ENCODE peak calls at places on chromosome 16, in four cellular contexts. D, P, G and M are unnamed samples.

GRCh38 chr16:19131809-19132777 is 18.3 kb downstream of the ITPRIPL2 start:
- DNase-seq in D (no peak), P (no peak), G (peak; percentile 32), M (no peak)

GRCh38 chr16:17386229-17386628 is 84.5 kb downstream of the XYLT1 start:
- DNase-seq in D (no peak), P (no peak), G (no peak), M (no peak)

GRCh38 chr16:70341600-70341999 is 5.1 kb upstream of the DDX19A start:
- DNase-seq in D (no peak), P (no peak), G (no peak), M (no peak)

GRCh38 chr16:57277586-57277985 is 6.9 kb downstream of the PLLP start:
- DNase-seq in D (no peak), P (no peak), G (no peak), M (no peak)

GRCh38 chr16:53821957-53822625 is 118.1 kb downstream of the FTO start:
- DNase-seq in D (no peak), P (no peak), G (no peak), M (no peak)

GRCh38 chr16:27706803-27707685 is 157.1 kb downstream of the KATNIP start:
- DNase-seq in D (no peak), P (no peak), G (no peak), M (no peak)

GRCh38 chr16:89720859-89721643 is at the start of the genes VPS9D1 and ZNF276:
- DNase-seq in D (peak; percentile 84), P (peak; percentile 86), G (peak; percentile 89), M (peak; percentile 68)

GRCh38 chr16:88394426-88394825 is 11.7 kb downstream of the ZNF469 start:
- DNase-seq in D (no peak), P (no peak), G (no peak), M (no peak)

GRCh38 chr16:68369697-68370096 is 58.9 kb downstream of the PRMT7 start:
- DNase-seq in D (no peak), P (no peak), G (peak; percentile 18), M (no peak)

GRCh38 chr16:57999971-58000705 is at the start of gene ZNF319:
- DNase-seq in D (no peak), P (no peak), G (no peak), M (no peak)

GRCh38 chr16:5333991-5334390 is 236.4 kb upstream of the EEF2KMT start:
- DNase-seq in D (no peak), P (no peak), G (no peak), M (no peak)

GRCh38 chr16:59249049-59249448 is 514.9 kb upstream of the GOT2 start:
- DNase-seq in D (no peak), P (no peak), G (no peak), M (no peak)

GRCh38 chr16:64362193-64362592 is 759.7 kb downstream of the CDH11 start:
- DNase-seq in D (no peak), P (no peak), G (no peak), M (no peak)

GRCh38 chr16:51950118-51950517 is 596.8 kb downstream of the TOX3 start:
- DNase-seq in D (no peak), P (no peak), G (no peak), M (no peak)

GRCh38 chr16:88536971-88537751 is 33.0 kb upstream of the ZC3H18 start:
- DNase-seq in D (no peak), P (no peak), G (no peak), M (no peak)

GRCh38 chr16:22014271-22014873 is 6.5 kb downstream of the MOSMO start:
- DNase-seq in D (no peak), P (no peak), G (no peak), M (no peak)

GRCh38 chr16:86951831-86952598 is 365.2 kb downstream of the C16orf95 start:
- DNase-seq in D (no peak), P (peak; percentile 51), G (peak; percentile 80), M (no peak)

GRCh38 chr16:66968847-66969246 is 7.8 kb downstream of the CES3 start:
- DNase-seq in D (no peak), P (no peak), G (no peak), M (no peak)

GRCh38 chr16:22424161-22424937 is 49.9 kb upstream of the CDR2 start:
- DNase-seq in D (peak; percentile 40), P (peak; percentile 74), G (peak; percentile 35), M (no peak)

GRCh38 chr16:3182608-3183444 is 5.2 kb upstream of the OR1F1 start:
- DNase-seq in D (no peak), P (no peak), G (no peak), M (peak; percentile 57)

GRCh38 chr16:85611455-85612190 is 1.5 kb upstream of the GSE1 start:
- DNase-seq in D (peak; percentile 79), P (peak; percentile 90), G (peak; percentile 87), M (peak; percentile 76)

GRCh38 chr16:56625943-56626654 is 518 bp downstream of the MT1E start:
- DNase-seq in D (no peak), P (peak; percentile 80), G (peak; percentile 90), M (no peak)

GRCh38 chr16:67393111-67393789 is at the start of gene TPPP3:
- DNase-seq in D (peak; percentile 91), P (peak; percentile 91), G (peak; percentile 95), M (peak; percentile 74)

GRCh38 chr16:81715358-81716196 is 63.5 kb upstream of the PLCG2 start:
- DNase-seq in D (no peak), P (no peak), G (no peak), M (no peak)

GRCh38 chr16:50313596-50314483 is 47.5 kb downstream of the ADCY7 start:
- DNase-seq in D (no peak), P (peak; percentile 79), G (peak; percentile 79), M (peak; percentile 34)

GRCh38 chr16:66824006-66824405 is 6.8 kb downstream of the NAE1 start:
- DNase-seq in D (no peak), P (no peak), G (no peak), M (no peak)

GRCh38 chr16:67481561-67482259 is 753 bp upstream of the ATP6V0D1 start:
- DNase-seq in D (no peak), P (peak; percentile 60), G (peak; percentile 60), M (no peak)

GRCh38 chr16:82192665-82193064 is 22.6 kb upstream of the MPHOSPH6 start:
- DNase-seq in D (no peak), P (no peak), G (no peak), M (no peak)